ENCODE peak calls at places on chromosomes 7 and 10, in six cellular contexts. U, C, H, E, D and O are unnamed samples.

GRCh38 chr7:135204271-135204872 is 7.0 kb downstream of the WDR91 start:
- DNase-seq in E (no peak), U (no peak), C (no peak), D (no peak), H (peak; percentile 61), O (no peak)

GRCh38 chr10:122879339-122880273 is at the start of gene FAM24B:
- DNase-seq in H (peak; percentile 86), U (peak; percentile 95), D (peak; percentile 83), C (peak; percentile 94), E (peak; percentile 94), O (peak; percentile 90)

GRCh38 chr7:22713463-22713862 is 13.5 kb upstream of the IL6 start:
- DNase-seq in U (no peak), H (no peak), E (no peak), C (no peak), D (no peak), O (no peak)

GRCh38 chr10:108421256-108421655 is 1256.8 kb upstream of the SORCS1 start:
- DNase-seq in E (no peak), H (no peak), U (no peak), C (no peak), D (no peak), O (no peak)

GRCh38 chr7:74292757-74293576 is 3.8 kb downstream of the CLIP2 start:
- DNase-seq in C (no peak), D (no peak), U (no peak), E (no peak), H (no peak), O (no peak)

GRCh38 chr10:103793429-103793828 is 61.9 kb downstream of the SH3PXD2A start:
- DNase-seq in E (no peak), D (no peak), C (no peak), H (no peak), U (no peak), O (no peak)

GRCh38 chr7:20330797-20331230 is at the start of gene ITGB8:
- DNase-seq in H (peak; percentile 71), U (no peak), D (no peak), E (no peak), C (no peak), O (no peak)

GRCh38 chr7:10888861-10889260 is 84.8 kb upstream of the PHF14 start:
- DNase-seq in U (no peak), D (no peak), E (no peak), H (no peak), C (no peak), O (no peak)

GRCh38 chr10:103722632-103723031 is 132.7 kb downstream of the SH3PXD2A start:
- DNase-seq in E (no peak), H (no peak), C (no peak), D (no peak), U (no peak), O (no peak)

GRCh38 chr7:139943391-139943790 is 114.3 kb downstream of the TBXAS1 start:
- DNase-seq in E (no peak), D (no peak), H (no peak), C (no peak), U (no peak), O (no peak)

GRCh38 chr10:67837519-67838314 is at the start of gene DNAJC12:
- DNase-seq in E (peak; percentile 7), C (peak; percentile 19), D (peak; percentile 91), U (no peak), H (no peak), O (no peak)

GRCh38 chr7:146331369-146331768 is 214.8 kb downstream of the CNTNAP2 start:
- DNase-seq in U (no peak), H (no peak), E (no peak), C (no peak), D (no peak), O (no peak)

GRCh38 chr7:135240446-135240845 is 6.8 kb downstream of the STRA8 start:
- DNase-seq in H (no peak), D (no peak), C (no peak), E (no peak), U (no peak), O (no peak)

GRCh38 chr10:131233611-131234258 is 77.8 kb downstream of the TCERG1L start:
- DNase-seq in C (no peak), U (no peak), H (no peak), E (no peak), D (no peak), O (no peak)

GRCh38 chr7:36236073-36236472 is 83.0 kb downstream of the EEPD1 start:
- DNase-seq in H (no peak), U (no peak), E (no peak), D (no peak), C (no peak), O (no peak)

GRCh38 chr7:75732764-75733630 is 5.7 kb downstream of the HIP1 start:
- DNase-seq in U (no peak), E (no peak), H (peak; percentile 73), D (no peak), C (no peak), O (no peak)

GRCh38 chr7:132179681-132180080 is 396.6 kb downstream of the PLXNA4 start:
- DNase-seq in U (no peak), H (no peak), C (no peak), D (no peak), E (no peak), O (no peak)

GRCh38 chr10:77602231-77602912 is 35.2 kb downstream of the KCNMA1 start:
- DNase-seq in D (no peak), C (no peak), U (no peak), E (no peak), H (no peak), O (no peak)

GRCh38 chr7:139108256-139109187 is 998 bp downstream of the ZC3HAV1 start:
- DNase-seq in E (no peak), D (no peak), C (peak; percentile 40), U (no peak), H (peak; percentile 20), O (no peak)

GRCh38 chr7:137953692-137954470 is 48.0 kb downstream of the CREB3L2 start:
- DNase-seq in H (peak; percentile 74), E (no peak), D (no peak), C (no peak), U (no peak), O (no peak)

GRCh38 chr10:133314911-133315310 is 6.2 kb downstream of the ZNF511 start:
- DNase-seq in C (no peak), D (no peak), E (no peak), U (no peak), H (no peak), O (no peak)

GRCh38 chr10:82377608-82378007 is 502.6 kb downstream of the NRG3 start:
- DNase-seq in H (no peak), U (no peak), D (no peak), C (no peak), E (no peak), O (no peak)

GRCh38 chr10:57333880-57334279 is 933.8 kb downstream of the IPMK start:
- DNase-seq in E (no peak), C (no peak), U (no peak), H (no peak), D (no peak), O (no peak)